ENCODE peak calls at places on chromosomes 12 and 14, in four cellular contexts. T is K562, Z is AG04450, U is endothelial cell. W is an unnamed sample.

GRCh38 chr12:27866382-27867101 is 86.5 kb upstream of the MANSC4 start:
- DNase-seq in U (no peak), T (peak), Z (no peak), W (no peak)

GRCh38 chr12:92912672-92913071 is 16.4 kb downstream of the EEA1 start:
- DNase-seq in T (no peak), Z (no peak), U (no peak), W (no peak)

GRCh38 chr14:54187439-54187838 is 209.4 kb upstream of the CDKN3 start:
- DNase-seq in Z (no peak), U (no peak), T (no peak), W (no peak)

GRCh38 chr14:37081220-37081619 is 91.2 kb downstream of the SLC25A21 start:
- DNase-seq in T (no peak), U (no peak), Z (no peak), W (no peak)

GRCh38 chr14:94383777-94384176 is 4.6 kb downstream of the SERPINA1 start:
- DNase-seq in T (no peak), U (no peak), Z (no peak), W (no peak)

GRCh38 chr14:104036250-104036649 is 49.2 kb upstream of the ASPG start:
- DNase-seq in U (no peak), Z (no peak), T (no peak), W (no peak)

GRCh38 chr12:51118706-51119105 is 35.3 kb upstream of the CSRNP2 start:
- DNase-seq in Z (peak), T (no peak), U (no peak), W (no peak)

GRCh38 chr12:111093428-111094142 is 173.2 kb upstream of the MYL2 start:
- DNase-seq in Z (no peak), T (no peak), U (no peak), W (peak)

GRCh38 chr14:95318399-95318834 is 1.3 kb downstream of the CLMN start:
- DNase-seq in Z (no peak), U (no peak), T (no peak), W (no peak)

GRCh38 chr12:87469295-87469694 is 559.9 kb downstream of the C12orf50 start:
- DNase-seq in Z (no peak), U (no peak), T (no peak), W (no peak)

GRCh38 chr14:65222434-65222833 is 120.1 kb upstream of the MAX start:
- DNase-seq in U (peak), T (peak), Z (no peak), W (peak)

GRCh38 chr12:129607293-129607692 is 296.5 kb downstream of the TMEM132D start:
- DNase-seq in Z (no peak), T (no peak), U (no peak), W (no peak)